ENCODE peak calls at places on chromosomes 16 and 17, in four cellular contexts. One of them, this sample, is unnamed.

GRCh38 chr17:75034236-75034908 is 12.4 kb downstream of the ATP5PD start:
- DNase-seq in pancreas: peak; percentile 95
- DNase-seq in heart right ventricle: peak; percentile 81
- DNase-seq in mucosa of descending colon: peak; percentile 89
- DNase-seq in this sample: peak; percentile 79

GRCh38 chr17:74408830-74409229 is 23.1 kb upstream of the GPRC5C start:
- DNase-seq in pancreas: no peak
- DNase-seq in heart right ventricle: no peak
- DNase-seq in mucosa of descending colon: no peak
- DNase-seq in this sample: no peak

GRCh38 chr16:69937465-69937951 is 13.6 kb upstream of the CLEC18A start:
- DNase-seq in pancreas: no peak
- DNase-seq in heart right ventricle: no peak
- DNase-seq in mucosa of descending colon: no peak
- DNase-seq in this sample: no peak

GRCh38 chr16:21608647-21609328 is 9.4 kb downstream of the METTL9 start:
- DNase-seq in pancreas: no peak
- DNase-seq in heart right ventricle: no peak
- DNase-seq in mucosa of descending colon: no peak
- DNase-seq in this sample: no peak

GRCh38 chr16:54927125-54928015 is 3.3 kb upstream of the IRX5 start:
- DNase-seq in pancreas: no peak
- DNase-seq in heart right ventricle: no peak
- DNase-seq in mucosa of descending colon: no peak
- DNase-seq in this sample: no peak

GRCh38 chr16:56987692-56988091 is 1.7 kb upstream of the NLRC5 start:
- DNase-seq in pancreas: no peak
- DNase-seq in heart right ventricle: no peak
- DNase-seq in mucosa of descending colon: no peak
- DNase-seq in this sample: no peak

GRCh38 chr17:4599505-4600281 is 15.4 kb downstream of the SMTNL2 start:
- DNase-seq in pancreas: peak; percentile 44
- DNase-seq in heart right ventricle: peak; percentile 71
- DNase-seq in mucosa of descending colon: no peak
- DNase-seq in this sample: no peak

GRCh38 chr17:13346996-13347762 is 254.6 kb downstream of the HS3ST3A1 start:
- DNase-seq in pancreas: no peak
- DNase-seq in heart right ventricle: no peak
- DNase-seq in mucosa of descending colon: no peak
- DNase-seq in this sample: no peak

GRCh38 chr17:56440391-56440790 is 153.1 kb upstream of the NOG start:
- DNase-seq in pancreas: no peak
- DNase-seq in heart right ventricle: no peak
- DNase-seq in mucosa of descending colon: no peak
- DNase-seq in this sample: no peak

GRCh38 chr17:21214777-21215541 is 998 bp upstream of the TMEM11 start:
- DNase-seq in pancreas: no peak
- DNase-seq in heart right ventricle: no peak
- DNase-seq in mucosa of descending colon: no peak
- DNase-seq in this sample: no peak

GRCh38 chr17:9211133-9211765 is 189.9 kb downstream of the NTN1 start:
- DNase-seq in pancreas: no peak
- DNase-seq in heart right ventricle: no peak
- DNase-seq in mucosa of descending colon: peak; percentile 12
- DNase-seq in this sample: no peak

GRCh38 chr17:12789075-12789975 is at the start of gene ARHGAP44:
- DNase-seq in pancreas: peak; percentile 87
- DNase-seq in heart right ventricle: peak; percentile 76
- DNase-seq in mucosa of descending colon: peak; percentile 76
- DNase-seq in this sample: peak; percentile 58

GRCh38 chr17:28941251-28941650 is 10.1 kb downstream of the PHF12 start:
- DNase-seq in pancreas: no peak
- DNase-seq in heart right ventricle: no peak
- DNase-seq in mucosa of descending colon: no peak
- DNase-seq in this sample: no peak

GRCh38 chr16:67613808-67614207 is 31.1 kb upstream of the CARMIL2 start:
- DNase-seq in pancreas: no peak
- DNase-seq in heart right ventricle: no peak
- DNase-seq in mucosa of descending colon: no peak
- DNase-seq in this sample: no peak

GRCh38 chr17:82384051-82384729 is 12.6 kb downstream of the UTS2R start:
- DNase-seq in pancreas: peak; percentile 78
- DNase-seq in heart right ventricle: no peak
- DNase-seq in mucosa of descending colon: peak; percentile 27
- DNase-seq in this sample: no peak

GRCh38 chr17:64385187-64386083 is 5.2 kb downstream of the PECAM1 start:
- DNase-seq in pancreas: no peak
- DNase-seq in heart right ventricle: peak; percentile 31
- DNase-seq in mucosa of descending colon: no peak
- DNase-seq in this sample: no peak

GRCh38 chr16:35731341-35732040 is 2272.1 kb downstream of the TP53TG3F start:
- DNase-seq in pancreas: no peak
- DNase-seq in heart right ventricle: no peak
- DNase-seq in mucosa of descending colon: no peak
- DNase-seq in this sample: no peak

GRCh38 chr16:77298638-77299360 is 99.6 kb downstream of the SYCE1L start:
- DNase-seq in pancreas: no peak
- DNase-seq in heart right ventricle: no peak
- DNase-seq in mucosa of descending colon: no peak
- DNase-seq in this sample: no peak

GRCh38 chr17:48125829-48126612 is 18.5 kb downstream of the SNX11 start:
- DNase-seq in pancreas: no peak
- DNase-seq in heart right ventricle: no peak
- DNase-seq in mucosa of descending colon: no peak
- DNase-seq in this sample: no peak

GRCh38 chr17:78379134-78379497 is 667 bp downstream of the PGS1 start:
- DNase-seq in pancreas: no peak
- DNase-seq in heart right ventricle: no peak
- DNase-seq in mucosa of descending colon: no peak
- DNase-seq in this sample: no peak

GRCh38 chr17:16297367-16298139 is 55.7 kb downstream of the CENPV start:
- DNase-seq in pancreas: no peak
- DNase-seq in heart right ventricle: no peak
- DNase-seq in mucosa of descending colon: peak; percentile 59
- DNase-seq in this sample: no peak

GRCh38 chr17:69609495-69610315 is 195.2 kb downstream of the MAP2K6 start:
- DNase-seq in pancreas: no peak
- DNase-seq in heart right ventricle: no peak
- DNase-seq in mucosa of descending colon: no peak
- DNase-seq in this sample: no peak

GRCh38 chr17:1639549-1639948 is 6.0 kb downstream of the SCARF1 start:
- DNase-seq in pancreas: no peak
- DNase-seq in heart right ventricle: no peak
- DNase-seq in mucosa of descending colon: no peak
- DNase-seq in this sample: no peak

GRCh38 chr17:74855323-74855722 is 4.4 kb downstream of the GRIN2C start:
- DNase-seq in pancreas: no peak
- DNase-seq in heart right ventricle: no peak
- DNase-seq in mucosa of descending colon: no peak
- DNase-seq in this sample: no peak

GRCh38 chr17:81294512-81295030 is 536 bp downstream of the SLC38A10 start:
- DNase-seq in pancreas: peak; percentile 81
- DNase-seq in heart right ventricle: peak; percentile 53
- DNase-seq in mucosa of descending colon: peak; percentile 73
- DNase-seq in this sample: no peak

GRCh38 chr16:12732600-12732999 is 71.1 kb downstream of the CPPED1 start:
- DNase-seq in pancreas: no peak
- DNase-seq in heart right ventricle: no peak
- DNase-seq in mucosa of descending colon: no peak
- DNase-seq in this sample: no peak

GRCh38 chr17:37490022-37490587 is 414 bp downstream of the DUSP14 start:
- DNase-seq in pancreas: peak; percentile 82
- DNase-seq in heart right ventricle: peak; percentile 61
- DNase-seq in mucosa of descending colon: peak; percentile 75
- DNase-seq in this sample: peak; percentile 45

GRCh38 chr16:82796047-82796446 is 169.3 kb downstream of the CDH13 start:
- DNase-seq in pancreas: no peak
- DNase-seq in heart right ventricle: no peak
- DNase-seq in mucosa of descending colon: no peak
- DNase-seq in this sample: no peak

GRCh38 chr16:82801361-82801760 is 174.6 kb downstream of the CDH13 start:
- DNase-seq in pancreas: no peak
- DNase-seq in heart right ventricle: no peak
- DNase-seq in mucosa of descending colon: no peak
- DNase-seq in this sample: no peak
- H3K4me1 ChIP-seq in pancreas: no peaks in the 10 kb centered on the region
- H3K4me1 ChIP-seq in heart right ventricle: no peaks in the 10 kb centered on the region
- H3K4me1 ChIP-seq in mucosa of descending colon: no peaks in the 10 kb centered on the region
- H3K4me1 ChIP-seq in this sample: no peaks in the 10 kb centered on the region

GRCh38 chr17:17582372-17582771 is 9.1 kb downstream of the PEMT start:
- DNase-seq in pancreas: no peak
- DNase-seq in heart right ventricle: no peak
- DNase-seq in mucosa of descending colon: no peak
- DNase-seq in this sample: no peak
- TF ChIP-seq CTCF in pancreas: no peak
- TF ChIP-seq CTCF in heart right ventricle: no peak
- TF ChIP-seq CTCF in mucosa of descending colon: no peak
- TF ChIP-seq CTCF in this sample: no peak

GRCh38 chr16:10562361-10562899 is 18.0 kb downstream of the EMP2 start:
- DNase-seq in pancreas: no peak
- DNase-seq in heart right ventricle: no peak
- DNase-seq in mucosa of descending colon: no peak
- DNase-seq in this sample: no peak

GRCh38 chr16:10558305-10558704 is 22.1 kb downstream of the EMP2 start:
- DNase-seq in pancreas: no peak
- DNase-seq in heart right ventricle: no peak
- DNase-seq in mucosa of descending colon: no peak
- DNase-seq in this sample: peak; percentile 33

GRCh38 chr16:10561425-10561824 is 19.0 kb downstream of the EMP2 start:
- DNase-seq in pancreas: no peak
- DNase-seq in heart right ventricle: no peak
- DNase-seq in mucosa of descending colon: no peak
- DNase-seq in this sample: no peak

GRCh38 chr16:10558746-10559641 is 21.4 kb downstream of the EMP2 start:
- DNase-seq in pancreas: no peak
- DNase-seq in heart right ventricle: peak; percentile 81
- DNase-seq in mucosa of descending colon: peak; percentile 66
- DNase-seq in this sample: peak; percentile 14

GRCh38 chr16:10561001-10561400 is 19.4 kb downstream of the EMP2 start:
- DNase-seq in pancreas: no peak
- DNase-seq in heart right ventricle: no peak
- DNase-seq in mucosa of descending colon: no peak
- DNase-seq in this sample: no peak
- H3K4me1 ChIP-seq in pancreas: no peaks in the 10 kb centered on the region
- H3K4me1 ChIP-seq in heart right ventricle: peaks cover 38% of the 10 kb centered on the region
- H3K4me1 ChIP-seq in mucosa of descending colon: peaks cover 10% of the 10 kb centered on the region
- H3K4me1 ChIP-seq in this sample: no peaks in the 10 kb centered on the region

DNA sequence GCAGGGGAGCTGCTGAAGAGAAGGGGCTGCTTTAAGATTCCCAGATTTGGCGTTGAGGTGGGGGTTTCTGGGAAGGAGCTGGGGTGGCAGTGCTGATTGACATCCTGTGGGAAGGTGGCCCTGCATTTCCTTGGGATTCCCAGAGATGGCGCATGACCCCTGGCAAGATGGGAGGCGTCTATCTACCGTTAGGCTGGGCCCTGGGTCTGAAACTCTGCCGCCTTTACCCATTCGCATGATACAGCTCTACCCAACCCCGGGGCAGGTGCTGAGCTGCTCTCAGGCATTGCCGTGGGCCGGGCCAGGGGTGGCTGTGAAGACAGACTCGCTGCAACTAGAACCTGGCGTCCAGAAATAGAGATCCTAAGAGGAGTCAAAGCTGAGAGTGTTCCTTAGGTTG is 9.9 kb upstream of the MVD start:
- DNase-seq in pancreas: peak; percentile 41
- DNase-seq in heart right ventricle: no peak
- DNase-seq in mucosa of descending colon: no peak
- DNase-seq in this sample: no peak
- TF ChIP-seq CTCF in pancreas: no peak
- TF ChIP-seq CTCF in heart right ventricle: peak; percentile 12
- TF ChIP-seq CTCF in mucosa of descending colon: no peak
- TF ChIP-seq CTCF in this sample: no peak

GRCh38 chr16:22934786-22935185 is 120.8 kb downstream of the HS3ST2 start:
- DNase-seq in pancreas: no peak
- DNase-seq in heart right ventricle: no peak
- DNase-seq in mucosa of descending colon: no peak
- DNase-seq in this sample: no peak

GRCh38 chr16:22927306-22927705 is 113.3 kb downstream of the HS3ST2 start:
- DNase-seq in pancreas: no peak
- DNase-seq in heart right ventricle: no peak
- DNase-seq in mucosa of descending colon: no peak
- DNase-seq in this sample: no peak

GRCh38 chr16:22933173-22933572 is 119.2 kb downstream of the HS3ST2 start:
- DNase-seq in pancreas: no peak
- DNase-seq in heart right ventricle: peak; percentile 24
- DNase-seq in mucosa of descending colon: no peak
- DNase-seq in this sample: no peak

GRCh38 chr16:22928882-22929281 is 114.9 kb downstream of the HS3ST2 start:
- DNase-seq in pancreas: no peak
- DNase-seq in heart right ventricle: no peak
- DNase-seq in mucosa of descending colon: no peak
- DNase-seq in this sample: no peak

DNA sequence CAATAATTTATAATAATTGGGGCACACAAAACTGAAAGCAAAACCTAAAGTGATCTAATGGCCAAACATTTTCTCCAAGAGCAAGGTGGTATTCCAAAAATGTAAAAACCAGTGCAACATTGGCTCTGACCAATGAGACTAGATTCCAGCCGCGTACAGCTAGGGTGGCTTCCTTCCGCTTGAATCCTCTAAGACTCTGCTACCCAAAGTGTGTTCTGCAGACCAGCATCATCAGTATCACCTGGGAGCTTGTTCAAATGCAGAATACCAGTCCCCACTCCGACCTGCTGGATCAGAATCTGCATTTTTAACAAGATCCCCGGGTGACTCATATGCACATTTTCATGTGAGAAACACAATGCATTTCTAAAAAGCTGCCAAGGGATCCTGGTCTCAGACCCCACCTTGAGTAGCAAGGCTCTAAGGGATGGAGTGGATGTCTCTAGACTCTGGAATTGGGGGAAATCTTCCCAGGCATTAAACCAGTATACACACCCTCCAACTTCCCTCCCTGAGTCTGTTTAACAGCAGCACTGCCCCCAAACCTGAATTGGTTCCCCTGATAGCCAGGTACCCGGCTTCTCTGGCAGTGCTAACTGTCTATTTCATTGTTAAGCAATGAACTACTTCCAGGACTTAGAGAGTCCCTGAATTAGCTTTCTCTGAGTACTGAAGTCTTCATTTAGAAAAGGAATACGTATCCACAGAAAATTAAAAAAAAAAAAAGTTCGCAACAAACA is 118.2 kb downstream of the HS3ST2 start:
- DNase-seq in pancreas: no peak
- DNase-seq in heart right ventricle: no peak
- DNase-seq in mucosa of descending colon: no peak
- DNase-seq in this sample: no peak
- H3K4me1 ChIP-seq in pancreas: no peaks in the 10 kb centered on the region
- H3K4me1 ChIP-seq in heart right ventricle: no peaks in the 10 kb centered on the region
- H3K4me1 ChIP-seq in mucosa of descending colon: no peaks in the 10 kb centered on the region
- H3K4me1 ChIP-seq in this sample: no peaks in the 10 kb centered on the region

This sample was measured in prostate gland.